ENCODE peak calls at places on chromosomes 16 and 17, in seven cellular contexts. One of them, this sample, is unnamed.

GRCh38 chr17:74403512-74404137 is 28.3 kb upstream of the GPRC5C start:
- DNase-seq in testis: no peak
- DNase-seq in HCT116: no peak
- DNase-seq in brain microvascular endothelial cell: no peak
- DNase-seq in transverse colon: no peak
- DNase-seq in PC-9: no peak
- DNase-seq in dorsolateral prefrontal cortex: no peak
- DNase-seq in this sample: no peak

GRCh38 chr16:20023190-20023589 is 50.5 kb downstream of the GPR139 start:
- DNase-seq in testis: no peak
- DNase-seq in HCT116: no peak
- DNase-seq in brain microvascular endothelial cell: peak; percentile 2
- DNase-seq in transverse colon: no peak
- DNase-seq in PC-9: no peak
- DNase-seq in dorsolateral prefrontal cortex: no peak
- DNase-seq in this sample: no peak

GRCh38 chr16:7405166-7405565 is 72.5 kb downstream of the RBFOX1 start:
- DNase-seq in testis: peak; percentile 43
- DNase-seq in HCT116: no peak
- DNase-seq in brain microvascular endothelial cell: no peak
- DNase-seq in transverse colon: no peak
- DNase-seq in PC-9: peak; percentile 6
- DNase-seq in dorsolateral prefrontal cortex: peak; percentile 87
- DNase-seq in this sample: peak; percentile 18

GRCh38 chr16:67632415-67633172 is 12.3 kb upstream of the CARMIL2 start:
- DNase-seq in testis: no peak
- DNase-seq in HCT116: no peak
- DNase-seq in brain microvascular endothelial cell: no peak
- DNase-seq in transverse colon: no peak
- DNase-seq in PC-9: no peak
- DNase-seq in dorsolateral prefrontal cortex: peak; percentile 78
- DNase-seq in this sample: no peak

GRCh38 chr17:6574689-6575595 is 18.6 kb upstream of the PITPNM3 start:
- DNase-seq in testis: peak; percentile 37
- DNase-seq in HCT116: no peak
- DNase-seq in brain microvascular endothelial cell: peak; percentile 69
- DNase-seq in transverse colon: peak; percentile 34
- DNase-seq in PC-9: no peak
- DNase-seq in dorsolateral prefrontal cortex: no peak
- DNase-seq in this sample: no peak

GRCh38 chr16:68490829-68491575 is 42.7 kb upstream of the SMPD3 start:
- DNase-seq in testis: no peak
- DNase-seq in HCT116: peak; percentile 74
- DNase-seq in brain microvascular endothelial cell: peak; percentile 24
- DNase-seq in transverse colon: peak; percentile 80
- DNase-seq in PC-9: peak; percentile 82
- DNase-seq in dorsolateral prefrontal cortex: no peak
- DNase-seq in this sample: peak; percentile 82

GRCh38 chr17:47292206-47292605 is 31.5 kb upstream of the EFCAB13 start:
- DNase-seq in testis: no peak
- DNase-seq in HCT116: no peak
- DNase-seq in brain microvascular endothelial cell: no peak
- DNase-seq in transverse colon: no peak
- DNase-seq in PC-9: no peak
- DNase-seq in dorsolateral prefrontal cortex: no peak
- DNase-seq in this sample: no peak

GRCh38 chr17:7841622-7842379 is 7.8 kb downstream of the KDM6B start:
- DNase-seq in testis: peak; percentile 93
- DNase-seq in HCT116: peak; percentile 79
- DNase-seq in brain microvascular endothelial cell: peak; percentile 94
- DNase-seq in transverse colon: peak; percentile 92
- DNase-seq in PC-9: peak; percentile 91
- DNase-seq in dorsolateral prefrontal cortex: peak; percentile 92
- DNase-seq in this sample: peak; percentile 92

GRCh38 chr17:42076797-42077559 is 21.3 kb downstream of the ZNF385C start:
- DNase-seq in testis: no peak
- DNase-seq in HCT116: no peak
- DNase-seq in brain microvascular endothelial cell: no peak
- DNase-seq in transverse colon: no peak
- DNase-seq in PC-9: no peak
- DNase-seq in dorsolateral prefrontal cortex: no peak
- DNase-seq in this sample: no peak

GRCh38 chr16:60225541-60225940 is 1491.4 kb upstream of the GOT2 start:
- DNase-seq in testis: no peak
- DNase-seq in HCT116: no peak
- DNase-seq in brain microvascular endothelial cell: no peak
- DNase-seq in transverse colon: no peak
- DNase-seq in PC-9: no peak
- DNase-seq in dorsolateral prefrontal cortex: no peak
- DNase-seq in this sample: no peak

GRCh38 chr17:48610282-48611211 is at the start of gene HOXB7:
- DNase-seq in testis: peak; percentile 68
- DNase-seq in HCT116: no peak
- DNase-seq in brain microvascular endothelial cell: no peak
- DNase-seq in transverse colon: peak; percentile 88
- DNase-seq in PC-9: peak; percentile 64
- DNase-seq in dorsolateral prefrontal cortex: no peak
- DNase-seq in this sample: peak; percentile 41

GRCh38 chr16:617855-618254 is 12.9 kb upstream of the WFIKKN1 start:
- DNase-seq in testis: no peak
- DNase-seq in HCT116: no peak
- DNase-seq in brain microvascular endothelial cell: no peak
- DNase-seq in transverse colon: no peak
- DNase-seq in PC-9: no peak
- DNase-seq in dorsolateral prefrontal cortex: no peak
- DNase-seq in this sample: no peak

GRCh38 chr16:11100239-11100750 is 155.7 kb downstream of the SOCS1 start:
- DNase-seq in testis: peak; percentile 51
- DNase-seq in HCT116: peak; percentile 23
- DNase-seq in brain microvascular endothelial cell: peak; percentile 99
- DNase-seq in transverse colon: peak; percentile 53
- DNase-seq in PC-9: no peak
- DNase-seq in dorsolateral prefrontal cortex: no peak
- DNase-seq in this sample: peak; percentile 29

GRCh38 chr17:3026125-3026855 is 37.1 kb downstream of the OR1D5 start:
- DNase-seq in testis: no peak
- DNase-seq in HCT116: no peak
- DNase-seq in brain microvascular endothelial cell: no peak
- DNase-seq in transverse colon: no peak
- DNase-seq in PC-9: no peak
- DNase-seq in dorsolateral prefrontal cortex: peak; percentile 18
- DNase-seq in this sample: no peak

GRCh38 chr17:73496232-73496631 is 148.0 kb downstream of the SDK2 start:
- DNase-seq in testis: no peak
- DNase-seq in HCT116: no peak
- DNase-seq in brain microvascular endothelial cell: no peak
- DNase-seq in transverse colon: no peak
- DNase-seq in PC-9: no peak
- DNase-seq in dorsolateral prefrontal cortex: no peak
- DNase-seq in this sample: no peak

GRCh38 chr17:72952641-72953313 is 139.7 kb downstream of the SLC39A11 start:
- DNase-seq in testis: no peak
- DNase-seq in HCT116: no peak
- DNase-seq in brain microvascular endothelial cell: no peak
- DNase-seq in transverse colon: no peak
- DNase-seq in PC-9: no peak
- DNase-seq in dorsolateral prefrontal cortex: no peak
- DNase-seq in this sample: no peak

GRCh38 chr17:19645608-19646250 is 2.8 kb upstream of the ALDH3A2 start:
- DNase-seq in testis: peak; percentile 69
- DNase-seq in HCT116: no peak
- DNase-seq in brain microvascular endothelial cell: peak; percentile 10
- DNase-seq in transverse colon: peak; percentile 70
- DNase-seq in PC-9: peak; percentile 15
- DNase-seq in dorsolateral prefrontal cortex: peak; percentile 39
- DNase-seq in this sample: no peak

GRCh38 chr17:15392326-15392739 is 50.9 kb upstream of the TEKT3 start:
- DNase-seq in testis: no peak
- DNase-seq in HCT116: no peak
- DNase-seq in brain microvascular endothelial cell: peak; percentile 65
- DNase-seq in transverse colon: no peak
- DNase-seq in PC-9: no peak
- DNase-seq in dorsolateral prefrontal cortex: no peak
- DNase-seq in this sample: no peak

GRCh38 chr17:29091591-29092291 is 48.8 kb downstream of the PIPOX start:
- DNase-seq in testis: no peak
- DNase-seq in HCT116: no peak
- DNase-seq in brain microvascular endothelial cell: no peak
- DNase-seq in transverse colon: no peak
- DNase-seq in PC-9: no peak
- DNase-seq in dorsolateral prefrontal cortex: no peak
- DNase-seq in this sample: no peak

GRCh38 chr16:85612191-85612800 is 826 bp upstream of the GSE1 start:
- DNase-seq in testis: peak; percentile 58
- DNase-seq in HCT116: peak; percentile 94
- DNase-seq in brain microvascular endothelial cell: peak; percentile 68
- DNase-seq in transverse colon: peak; percentile 87
- DNase-seq in PC-9: peak; percentile 92
- DNase-seq in dorsolateral prefrontal cortex: no peak
- DNase-seq in this sample: peak; percentile 95

GRCh38 chr16:81797443-81797842 is 18.4 kb downstream of the PLCG2 start:
- DNase-seq in testis: no peak
- DNase-seq in HCT116: no peak
- DNase-seq in brain microvascular endothelial cell: no peak
- DNase-seq in transverse colon: peak; percentile 59
- DNase-seq in PC-9: no peak
- DNase-seq in dorsolateral prefrontal cortex: no peak
- DNase-seq in this sample: no peak

GRCh38 chr17:81368623-81369022 is 26.6 kb upstream of the BAHCC1 start:
- DNase-seq in testis: no peak
- DNase-seq in HCT116: no peak
- DNase-seq in brain microvascular endothelial cell: no peak
- DNase-seq in transverse colon: no peak
- DNase-seq in PC-9: no peak
- DNase-seq in dorsolateral prefrontal cortex: no peak
- DNase-seq in this sample: no peak

GRCh38 chr17:56978441-56979090 is 635 bp downstream of the SCPEP1 start:
- DNase-seq in testis: no peak
- DNase-seq in HCT116: no peak
- DNase-seq in brain microvascular endothelial cell: no peak
- DNase-seq in transverse colon: no peak
- DNase-seq in PC-9: no peak
- DNase-seq in dorsolateral prefrontal cortex: no peak
- DNase-seq in this sample: no peak

GRCh38 chr16:22073350-22073749 is 19.0 kb upstream of the VWA3A start:
- DNase-seq in testis: no peak
- DNase-seq in HCT116: no peak
- DNase-seq in brain microvascular endothelial cell: no peak
- DNase-seq in transverse colon: no peak
- DNase-seq in PC-9: no peak
- DNase-seq in dorsolateral prefrontal cortex: no peak
- DNase-seq in this sample: no peak

GRCh38 chr16:4511441-4512082 is 27.0 kb downstream of the CDIP1 start:
- DNase-seq in testis: peak; percentile 76
- DNase-seq in HCT116: no peak
- DNase-seq in brain microvascular endothelial cell: peak; percentile 36
- DNase-seq in transverse colon: peak; percentile 56
- DNase-seq in PC-9: peak; percentile 74
- DNase-seq in dorsolateral prefrontal cortex: peak; percentile 85
- DNase-seq in this sample: peak; percentile 81

GRCh38 chr17:53979991-53980390 is 157.3 kb downstream of the KIF2B start:
- DNase-seq in testis: no peak
- DNase-seq in HCT116: no peak
- DNase-seq in brain microvascular endothelial cell: no peak
- DNase-seq in transverse colon: no peak
- DNase-seq in PC-9: no peak
- DNase-seq in dorsolateral prefrontal cortex: no peak
- DNase-seq in this sample: no peak
- TF ChIP-seq CTCF in testis: no peak
- TF ChIP-seq CTCF in HCT116: no peak
- TF ChIP-seq CTCF in brain microvascular endothelial cell: no peak
- TF ChIP-seq CTCF in transverse colon: no peak
- TF ChIP-seq CTCF in PC-9: no peak
- TF ChIP-seq CTCF in dorsolateral prefrontal cortex: no peak
- TF ChIP-seq CTCF in this sample: no peak

GRCh38 chr16:49277766-49278566 is 3.7 kb downstream of the CBLN1 start:
- DNase-seq in testis: no peak
- DNase-seq in HCT116: no peak
- DNase-seq in brain microvascular endothelial cell: no peak
- DNase-seq in transverse colon: no peak
- DNase-seq in PC-9: no peak
- DNase-seq in dorsolateral prefrontal cortex: no peak
- DNase-seq in this sample: no peak
- H3K27me3 ChIP-seq in testis: no peaks in the 10 kb centered on the region
- H3K27me3 ChIP-seq in HCT116: peaks cover 13% of the 10 kb centered on the region
- H3K27me3 ChIP-seq in brain microvascular endothelial cell: peaks cover 76% of the 10 kb centered on the region
- H3K27me3 ChIP-seq in transverse colon: peaks cover 93% of the 10 kb centered on the region
- H3K27me3 ChIP-seq in PC-9: peaks cover 49% of the 10 kb centered on the region
- H3K27me3 ChIP-seq in dorsolateral prefrontal cortex: peaks cover 85% of the 10 kb centered on the region
- H3K27me3 ChIP-seq in this sample: peaks cover 60% of the 10 kb centered on the region

GRCh38 chr16:83393196-83393981 is 414.4 kb upstream of the HSBP1 start:
- DNase-seq in testis: no peak
- DNase-seq in HCT116: no peak
- DNase-seq in brain microvascular endothelial cell: peak; percentile 50
- DNase-seq in transverse colon: no peak
- DNase-seq in PC-9: no peak
- DNase-seq in dorsolateral prefrontal cortex: no peak
- DNase-seq in this sample: no peak
- TF ChIP-seq CTCF in testis: no peak
- TF ChIP-seq CTCF in HCT116: peak; percentile 32
- TF ChIP-seq CTCF in brain microvascular endothelial cell: peak; percentile 55
- TF ChIP-seq CTCF in transverse colon: no peak
- TF ChIP-seq CTCF in PC-9: no peak
- TF ChIP-seq CTCF in dorsolateral prefrontal cortex: no peak
- TF ChIP-seq CTCF in this sample: no peak

DNA sequence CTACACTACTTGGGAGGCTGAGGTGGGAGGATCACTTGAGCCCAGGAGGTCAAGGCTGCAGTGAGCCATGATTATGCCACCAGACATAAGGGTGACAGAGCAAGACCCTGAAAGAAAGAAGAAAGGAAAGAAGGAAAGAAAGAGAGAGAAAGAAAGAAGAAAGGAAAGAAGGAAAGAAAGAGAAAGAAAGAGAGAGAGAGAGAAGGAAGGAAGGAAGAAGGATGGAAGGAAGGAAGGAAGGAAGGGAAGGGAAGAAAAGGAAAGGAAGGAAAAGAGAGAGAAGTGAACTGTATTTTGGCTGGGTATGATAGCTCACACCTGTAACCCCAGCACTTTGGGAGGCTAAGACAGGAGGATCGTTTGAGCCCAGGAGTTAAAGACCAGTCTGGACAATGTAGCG is 24.3 kb upstream of the PYY start:
- DNase-seq in testis: no peak
- DNase-seq in HCT116: no peak
- DNase-seq in brain microvascular endothelial cell: no peak
- DNase-seq in transverse colon: no peak
- DNase-seq in PC-9: no peak
- DNase-seq in dorsolateral prefrontal cortex: no peak
- DNase-seq in this sample: no peak
- H3K27me3 ChIP-seq in testis: no peaks in the 10 kb centered on the region
- H3K27me3 ChIP-seq in HCT116: no peaks in the 10 kb centered on the region
- H3K27me3 ChIP-seq in brain microvascular endothelial cell: peaks cover 38% of the 10 kb centered on the region
- H3K27me3 ChIP-seq in transverse colon: peaks cover 79% of the 10 kb centered on the region
- H3K27me3 ChIP-seq in PC-9: peaks cover 69% of the 10 kb centered on the region
- H3K27me3 ChIP-seq in dorsolateral prefrontal cortex: no peaks in the 10 kb centered on the region
- H3K27me3 ChIP-seq in this sample: no peaks in the 10 kb centered on the region

GRCh38 chr16:5633845-5634440 is 536.3 kb upstream of the EEF2KMT start:
- DNase-seq in testis: no peak
- DNase-seq in HCT116: peak; percentile 18
- DNase-seq in brain microvascular endothelial cell: peak; percentile 0
- DNase-seq in transverse colon: no peak
- DNase-seq in PC-9: no peak
- DNase-seq in dorsolateral prefrontal cortex: no peak
- DNase-seq in this sample: no peak
- TF ChIP-seq CTCF in testis: peak; percentile 38
- TF ChIP-seq CTCF in HCT116: peak; percentile 57
- TF ChIP-seq CTCF in brain microvascular endothelial cell: peak; percentile 22
- TF ChIP-seq CTCF in transverse colon: peak; percentile 19
- TF ChIP-seq CTCF in PC-9: peak; percentile 60
- TF ChIP-seq CTCF in dorsolateral prefrontal cortex: peak; percentile 31
- TF ChIP-seq CTCF in this sample: peak; percentile 27

GRCh38 chr17:61461967-61462733 is 9.9 kb downstream of the TBX4 start:
- DNase-seq in testis: no peak
- DNase-seq in HCT116: no peak
- DNase-seq in brain microvascular endothelial cell: no peak
- DNase-seq in transverse colon: no peak
- DNase-seq in PC-9: no peak
- DNase-seq in dorsolateral prefrontal cortex: no peak
- DNase-seq in this sample: no peak
- H3K27me3 ChIP-seq in testis: no peaks in the 10 kb centered on the region
- H3K27me3 ChIP-seq in HCT116: no peaks in the 10 kb centered on the region
- H3K27me3 ChIP-seq in brain microvascular endothelial cell: peaks cover 59% of the 10 kb centered on the region
- H3K27me3 ChIP-seq in transverse colon: peaks cover 62% of the 10 kb centered on the region
- H3K27me3 ChIP-seq in PC-9: no peaks in the 10 kb centered on the region
- H3K27me3 ChIP-seq in dorsolateral prefrontal cortex: peaks cover 68% of the 10 kb centered on the region
- H3K27me3 ChIP-seq in this sample: no peaks in the 10 kb centered on the region

This sample was measured in body of pancreas.